ENCODE peak calls at places on chromosomes 6 and 20, in ten cellular contexts. W, L, P, X, T, C, F, S, N and M are unnamed samples.

GRCh38 chr6:3918474-3918873 is 69.3 kb downstream of the FAM50B start:
- DNase-seq in W (no peak), L (no peak), P (no peak), X (no peak), T (no peak), C (no peak), F (no peak), S (no peak), N (no peak), M (no peak)

GRCh38 chr6:52410979-52411378 is 9.2 kb upstream of the EFHC1 start:
- DNase-seq in W (no peak), L (no peak), P (no peak), X (no peak), T (no peak), C (no peak), F (no peak), S (no peak), N (no peak), M (peak)

GRCh38 chr6:126253421-126253820 is 86.5 kb upstream of the CENPW start:
- DNase-seq in W (no peak), L (no peak), P (no peak), X (no peak), T (no peak), C (no peak), F (no peak), S (no peak), N (no peak), M (no peak)

GRCh38 chr20:19967441-19967840 is 49.7 kb upstream of the NAA20 start:
- DNase-seq in W (no peak), L (no peak), P (no peak), X (no peak), T (no peak), C (no peak), F (no peak), S (no peak), N (no peak), M (no peak)

GRCh38 chr6:142322504-142323198 is 20.8 kb downstream of the ADGRG6 start:
- DNase-seq in W (no peak), L (no peak), P (no peak), X (no peak), T (no peak), C (no peak), F (no peak), S (no peak), N (no peak), M (no peak)

GRCh38 chr6:16318538-16318937 is 80.2 kb downstream of the GMPR start:
- DNase-seq in W (no peak), L (no peak), P (no peak), X (peak), T (peak), C (no peak), F (no peak), S (no peak), N (peak), M (peak)

GRCh38 chr6:33426590-33427563 is 7.0 kb downstream of the SYNGAP1 start:
- DNase-seq in W (no peak), L (no peak), P (no peak), X (no peak), T (no peak), C (no peak), F (no peak), S (no peak), N (no peak), M (no peak)

GRCh38 chr6:108966855-108967755 is 118.9 kb downstream of the ARMC2 start:
- DNase-seq in W (no peak), L (peak), P (peak), X (no peak), T (peak), C (peak), F (peak), S (no peak), N (no peak), M (peak)

GRCh38 chr20:44610313-44610965 is 28.1 kb downstream of the PKIG start:
- DNase-seq in W (no peak), L (no peak), P (no peak), X (no peak), T (no peak), C (no peak), F (peak), S (no peak), N (no peak), M (no peak)

GRCh38 chr20:24668384-24668702 is 198.9 kb downstream of the SYNDIG1 start:
- DNase-seq in W (no peak), L (no peak), P (no peak), X (no peak), T (no peak), C (no peak), F (no peak), S (no peak), N (no peak), M (no peak)

GRCh38 chr6:137692806-137693205 is 174.3 kb upstream of the TNFAIP3 start:
- DNase-seq in W (no peak), L (no peak), P (no peak), X (no peak), T (peak), C (no peak), F (no peak), S (no peak), N (no peak), M (peak)

GRCh38 chr6:56838965-56839364 is 115.9 kb upstream of the BEND6 start:
- DNase-seq in W (no peak), L (no peak), P (no peak), X (no peak), T (no peak), C (no peak), F (no peak), S (no peak), N (no peak), M (no peak)

GRCh38 chr6:138028893-138029292 is 78.3 kb downstream of the PERP start:
- DNase-seq in W (no peak), L (no peak), P (no peak), X (no peak), T (no peak), C (no peak), F (no peak), S (no peak), N (no peak), M (no peak)

GRCh38 chr6:1597924-1598323 is 11.8 kb upstream of the FOXC1 start:
- DNase-seq in W (no peak), L (peak), P (no peak), X (no peak), T (no peak), C (no peak), F (no peak), S (no peak), N (no peak), M (no peak)

GRCh38 chr6:23728707-23729106 is 397.3 kb upstream of the NRSN1 start:
- DNase-seq in W (no peak), L (no peak), P (no peak), X (no peak), T (no peak), C (no peak), F (no peak), S (no peak), N (no peak), M (no peak)

GRCh38 chr6:112743343-112743742 is 396.2 kb downstream of the RFPL4B start:
- DNase-seq in W (no peak), L (no peak), P (no peak), X (no peak), T (no peak), C (peak), F (no peak), S (no peak), N (no peak), M (no peak)

GRCh38 chr6:5490495-5491069 is 229.3 kb downstream of the FARS2 start:
- DNase-seq in W (no peak), L (peak), P (no peak), X (no peak), T (no peak), C (no peak), F (no peak), S (no peak), N (no peak), M (no peak)

GRCh38 chr20:43492101-43492500 is 15.4 kb upstream of the L3MBTL1 start:
- DNase-seq in W (no peak), L (no peak), P (no peak), X (no peak), T (no peak), C (no peak), F (no peak), S (no peak), N (no peak), M (no peak)

GRCh38 chr6:167350322-167350721 is 25.4 kb downstream of the TTLL2 start:
- DNase-seq in W (no peak), L (peak), P (no peak), X (no peak), T (no peak), C (no peak), F (no peak), S (no peak), N (no peak), M (no peak)

GRCh38 chr6:47241742-47242482 is 67.8 kb downstream of the TNFRSF21 start:
- DNase-seq in W (no peak), L (no peak), P (no peak), X (no peak), T (no peak), C (no peak), F (no peak), S (no peak), N (no peak), M (no peak)

GRCh38 chr6:155818698-155819097 is 363.1 kb upstream of the NOX3 start:
- DNase-seq in W (no peak), L (no peak), P (no peak), X (no peak), T (no peak), C (no peak), F (no peak), S (no peak), N (no peak), M (no peak)

GRCh38 chr20:59850018-59850641 is 83.3 kb downstream of the SYCP2 start:
- DNase-seq in W (no peak), L (no peak), P (peak), X (no peak), T (no peak), C (no peak), F (peak), S (peak), N (peak), M (no peak)

GRCh38 chr6:154463573-154464419 is 46.7 kb downstream of the CNKSR3 start:
- DNase-seq in W (no peak), L (no peak), P (no peak), X (no peak), T (no peak), C (no peak), F (no peak), S (no peak), N (no peak), M (no peak)

GRCh38 chr6:145075425-145075824 is 659.9 kb downstream of the EPM2A start:
- DNase-seq in W (no peak), L (no peak), P (peak), X (no peak), T (no peak), C (no peak), F (no peak), S (no peak), N (no peak), M (no peak)

GRCh38 chr20:47317127-47317895 is 39.2 kb downstream of the ZMYND8 start:
- DNase-seq in W (no peak), L (peak), P (peak), X (peak), T (peak), C (peak), F (peak), S (no peak), N (peak), M (peak)

GRCh38 chr20:32965581-32966373 is 38.5 kb downstream of the SUN5 start:
- DNase-seq in W (no peak), L (no peak), P (no peak), X (no peak), T (no peak), C (peak), F (no peak), S (no peak), N (peak), M (no peak)

GRCh38 chr6:113595921-113596376 is 261.2 kb upstream of the MARCKS start:
- DNase-seq in W (no peak), L (no peak), P (no peak), X (no peak), T (no peak), C (no peak), F (no peak), S (no peak), N (peak), M (peak)

GRCh38 chr6:12033770-12034169 is 21.7 kb downstream of the HIVEP1 start:
- DNase-seq in W (no peak), L (no peak), P (no peak), X (no peak), T (peak), C (no peak), F (peak), S (no peak), N (peak), M (no peak)

GRCh38 chr6:39083111-39083702 is 31.8 kb downstream of the SAYSD1 start:
- DNase-seq in W (no peak), L (no peak), P (no peak), X (no peak), T (no peak), C (no peak), F (no peak), S (peak), N (no peak), M (no peak)

GRCh38 chr6:17881085-17881883 is 106.2 kb downstream of the KIF13A start:
- DNase-seq in W (no peak), L (no peak), P (no peak), X (no peak), T (no peak), C (no peak), F (peak), S (no peak), N (no peak), M (no peak)

GRCh38 chr20:38418509-38419204 is 16.5 kb downstream of the SNHG17 start:
- DNase-seq in W (no peak), L (no peak), P (no peak), X (no peak), T (no peak), C (no peak), F (no peak), S (no peak), N (peak), M (peak)

GRCh38 chr20:34180460-34181108 is 60.6 kb upstream of the ASIP start:
- DNase-seq in W (no peak), L (peak), P (no peak), X (no peak), T (peak), C (no peak), F (no peak), S (no peak), N (no peak), M (no peak)

GRCh38 chr20:8043687-8044278 is 24.2 kb upstream of the TMX4 start:
- DNase-seq in W (no peak), L (no peak), P (peak), X (no peak), T (peak), C (no peak), F (peak), S (peak), N (peak), M (no peak)

GRCh38 chr6:18362058-18362561 is 25.0 kb upstream of the RNF144B start:
- DNase-seq in W (no peak), L (no peak), P (peak), X (no peak), T (peak), C (no peak), F (no peak), S (no peak), N (peak), M (peak)

GRCh38 chr6:111936718-111937117 is 63.5 kb upstream of the FYN start:
- DNase-seq in W (no peak), L (no peak), P (no peak), X (no peak), T (no peak), C (no peak), F (no peak), S (no peak), N (no peak), M (no peak)